ENCODE peak calls at places on chromosomes 7 and 10, in eight cellular contexts. One of them, this sample, is unnamed.

GRCh38 chr10:103458720-103459119 is at the start of gene CALHM1:
- DNase-seq in choroid plexus epithelial cell: no peak
- DNase-seq in BJ: no peak
- DNase-seq in prostate gland: no peak
- DNase-seq in psoas muscle: no peak
- DNase-seq in lower leg skin: no peak
- DNase-seq in hepatocyte: peak; percentile 36
- DNase-seq in colonic mucosa: no peak
- DNase-seq in this sample: no peak

GRCh38 chr10:122417667-122418066 is 36.8 kb upstream of the ARMS2 start:
- DNase-seq in psoas muscle: no peak
- DNase-seq in colonic mucosa: no peak
- DNase-seq in hepatocyte: no peak
- DNase-seq in prostate gland: no peak
- DNase-seq in BJ: no peak
- DNase-seq in choroid plexus epithelial cell: peak; percentile 10
- DNase-seq in lower leg skin: no peak
- DNase-seq in this sample: no peak

GRCh38 chr7:157480651-157481050 is 143.8 kb downstream of the DNAJB6 start:
- DNase-seq in hepatocyte: no peak
- DNase-seq in psoas muscle: no peak
- DNase-seq in choroid plexus epithelial cell: no peak
- DNase-seq in lower leg skin: no peak
- DNase-seq in BJ: no peak
- DNase-seq in colonic mucosa: no peak
- DNase-seq in prostate gland: no peak
- DNase-seq in this sample: no peak

GRCh38 chr7:98470131-98470985 is 69.5 kb upstream of the BAIAP2L1 start:
- DNase-seq in lower leg skin: no peak
- DNase-seq in prostate gland: no peak
- DNase-seq in choroid plexus epithelial cell: no peak
- DNase-seq in psoas muscle: peak; percentile 18
- DNase-seq in hepatocyte: peak; percentile 86
- DNase-seq in BJ: no peak
- DNase-seq in colonic mucosa: peak; percentile 78
- DNase-seq in this sample: peak; percentile 81

GRCh38 chr10:61987951-61988379 is 86.5 kb downstream of the ARID5B start:
- DNase-seq in lower leg skin: no peak
- DNase-seq in psoas muscle: no peak
- DNase-seq in hepatocyte: no peak
- DNase-seq in prostate gland: no peak
- DNase-seq in BJ: no peak
- DNase-seq in choroid plexus epithelial cell: no peak
- DNase-seq in colonic mucosa: no peak
- DNase-seq in this sample: no peak

GRCh38 chr10:102235598-102235920 is 5.8 kb downstream of the PITX3 start:
- DNase-seq in hepatocyte: no peak
- DNase-seq in BJ: no peak
- DNase-seq in colonic mucosa: no peak
- DNase-seq in prostate gland: no peak
- DNase-seq in choroid plexus epithelial cell: peak; percentile 27
- DNase-seq in lower leg skin: no peak
- DNase-seq in psoas muscle: no peak
- DNase-seq in this sample: no peak

GRCh38 chr10:22554481-22555182 is 159.7 kb downstream of the PIP4K2A start:
- DNase-seq in choroid plexus epithelial cell: peak; percentile 91
- DNase-seq in hepatocyte: peak; percentile 83
- DNase-seq in BJ: peak; percentile 17
- DNase-seq in colonic mucosa: peak; percentile 41
- DNase-seq in prostate gland: peak; percentile 54
- DNase-seq in psoas muscle: peak; percentile 59
- DNase-seq in lower leg skin: peak; percentile 23
- DNase-seq in this sample: peak; percentile 76

GRCh38 chr7:50088463-50089129 is 4.5 kb downstream of the ZPBP start:
- DNase-seq in hepatocyte: no peak
- DNase-seq in prostate gland: no peak
- DNase-seq in colonic mucosa: no peak
- DNase-seq in lower leg skin: no peak
- DNase-seq in psoas muscle: no peak
- DNase-seq in choroid plexus epithelial cell: no peak
- DNase-seq in BJ: no peak
- DNase-seq in this sample: no peak

GRCh38 chr7:76357379-76358052 is 1.3 kb downstream of the YWHAG start:
- DNase-seq in hepatocyte: no peak
- DNase-seq in choroid plexus epithelial cell: no peak
- DNase-seq in prostate gland: no peak
- DNase-seq in BJ: no peak
- DNase-seq in psoas muscle: no peak
- DNase-seq in lower leg skin: no peak
- DNase-seq in colonic mucosa: no peak
- DNase-seq in this sample: no peak

GRCh38 chr7:30921540-30921930 is 9.9 kb downstream of the AQP1 start:
- DNase-seq in colonic mucosa: no peak
- DNase-seq in BJ: no peak
- DNase-seq in psoas muscle: no peak
- DNase-seq in lower leg skin: no peak
- DNase-seq in prostate gland: no peak
- DNase-seq in hepatocyte: no peak
- DNase-seq in choroid plexus epithelial cell: no peak
- DNase-seq in this sample: no peak

GRCh38 chr10:104230490-104230889 is 1.7 kb downstream of the CFAP43 start:
- DNase-seq in lower leg skin: no peak
- DNase-seq in hepatocyte: no peak
- DNase-seq in colonic mucosa: no peak
- DNase-seq in psoas muscle: no peak
- DNase-seq in BJ: no peak
- DNase-seq in prostate gland: no peak
- DNase-seq in choroid plexus epithelial cell: peak; percentile 10
- DNase-seq in this sample: no peak

GRCh38 chr10:119542990-119543813 is 683 bp upstream of the RGS10 start:
- DNase-seq in BJ: no peak
- DNase-seq in colonic mucosa: peak; percentile 74
- DNase-seq in hepatocyte: peak; percentile 50
- DNase-seq in psoas muscle: peak; percentile 51
- DNase-seq in choroid plexus epithelial cell: peak; percentile 46
- DNase-seq in prostate gland: peak; percentile 43
- DNase-seq in lower leg skin: peak; percentile 37
- DNase-seq in this sample: peak; percentile 47

GRCh38 chr7:65230231-65230630 is 143.4 kb upstream of the ZNF92 start:
- DNase-seq in choroid plexus epithelial cell: no peak
- DNase-seq in hepatocyte: no peak
- DNase-seq in psoas muscle: no peak
- DNase-seq in BJ: no peak
- DNase-seq in lower leg skin: no peak
- DNase-seq in colonic mucosa: no peak
- DNase-seq in prostate gland: no peak
- DNase-seq in this sample: no peak

DNA sequence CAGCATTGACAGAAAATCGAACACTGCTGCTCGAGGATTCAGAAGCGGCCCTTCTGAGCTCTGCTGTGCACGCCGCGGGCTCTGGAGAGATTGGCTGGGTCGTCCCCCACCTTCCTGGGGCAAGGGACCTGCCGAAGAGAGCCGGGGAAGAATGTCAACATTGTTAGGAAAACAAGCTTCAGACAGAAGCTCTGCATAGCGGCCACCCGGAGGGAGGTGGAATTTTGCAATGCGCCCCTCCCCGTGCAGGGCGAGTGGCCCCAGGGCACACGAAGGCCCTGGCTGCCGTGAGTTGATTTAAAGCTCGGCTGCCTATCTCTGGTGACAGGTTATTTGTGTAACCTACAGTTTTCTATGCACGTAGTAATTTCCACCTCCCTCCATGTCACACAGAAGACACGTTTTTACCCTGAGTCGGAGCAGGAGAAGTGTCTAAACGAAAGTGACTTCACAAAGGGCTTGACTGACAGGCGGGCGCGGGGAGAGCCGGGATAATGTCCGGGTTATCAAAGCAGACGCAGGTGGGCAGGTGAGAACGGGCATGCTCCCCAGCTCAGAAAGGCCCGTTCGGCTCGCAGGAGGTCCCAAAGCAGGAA is 84.7 kb downstream of the PDGFA start:
- DNase-seq in BJ: no peak
- DNase-seq in prostate gland: peak; percentile 44
- DNase-seq in hepatocyte: peak; percentile 72
- DNase-seq in choroid plexus epithelial cell: peak; percentile 27
- DNase-seq in psoas muscle: no peak
- DNase-seq in colonic mucosa: peak; percentile 50
- DNase-seq in lower leg skin: no peak
- DNase-seq in this sample: no peak
- H3K4me3 ChIP-seq in BJ: no peak overlapping the region
- H3K4me3 ChIP-seq in prostate gland: no peak overlapping the region
- H3K4me3 ChIP-seq in hepatocyte: no peak overlapping the region
- H3K4me3 ChIP-seq in choroid plexus epithelial cell: peak overlapping the region; percentile 17
- H3K4me3 ChIP-seq in psoas muscle: no peak overlapping the region
- H3K4me3 ChIP-seq in colonic mucosa: no peak overlapping the region
- H3K4me3 ChIP-seq in lower leg skin: no peak overlapping the region
- H3K4me3 ChIP-seq in this sample: no peak overlapping the region

DNA sequence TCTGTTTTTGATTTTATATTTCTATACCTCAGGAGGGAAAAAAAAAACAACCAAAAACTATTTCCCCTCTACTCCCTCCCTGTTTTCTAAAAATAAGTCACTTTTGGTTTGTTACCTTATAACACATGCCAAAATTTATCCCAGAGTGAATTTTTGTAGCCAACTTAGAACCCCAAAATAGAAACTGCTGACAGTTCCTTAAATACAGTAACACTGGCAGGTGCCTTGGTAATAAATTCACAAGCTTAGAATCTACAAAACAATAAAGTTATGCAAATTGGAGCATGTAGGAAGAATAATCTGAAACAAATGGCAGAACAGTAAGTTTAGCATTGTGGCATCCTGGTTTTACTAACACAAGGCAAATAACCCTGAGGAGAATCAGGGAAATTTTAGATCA is 165.0 kb upstream of the HDAC9 start:
- DNase-seq in psoas muscle: no peak
- DNase-seq in hepatocyte: no peak
- DNase-seq in lower leg skin: no peak
- DNase-seq in colonic mucosa: no peak
- DNase-seq in choroid plexus epithelial cell: no peak
- DNase-seq in prostate gland: no peak
- DNase-seq in BJ: no peak
- DNase-seq in this sample: no peak
- H3K4me3 ChIP-seq in psoas muscle: no peak overlapping the region
- H3K4me3 ChIP-seq in hepatocyte: no peak overlapping the region
- H3K4me3 ChIP-seq in lower leg skin: no peak overlapping the region
- H3K4me3 ChIP-seq in colonic mucosa: no peak overlapping the region
- H3K4me3 ChIP-seq in choroid plexus epithelial cell: no peak overlapping the region
- H3K4me3 ChIP-seq in prostate gland: no peak overlapping the region
- H3K4me3 ChIP-seq in BJ: no peak overlapping the region
- H3K4me3 ChIP-seq in this sample: no peak overlapping the region

DNA sequence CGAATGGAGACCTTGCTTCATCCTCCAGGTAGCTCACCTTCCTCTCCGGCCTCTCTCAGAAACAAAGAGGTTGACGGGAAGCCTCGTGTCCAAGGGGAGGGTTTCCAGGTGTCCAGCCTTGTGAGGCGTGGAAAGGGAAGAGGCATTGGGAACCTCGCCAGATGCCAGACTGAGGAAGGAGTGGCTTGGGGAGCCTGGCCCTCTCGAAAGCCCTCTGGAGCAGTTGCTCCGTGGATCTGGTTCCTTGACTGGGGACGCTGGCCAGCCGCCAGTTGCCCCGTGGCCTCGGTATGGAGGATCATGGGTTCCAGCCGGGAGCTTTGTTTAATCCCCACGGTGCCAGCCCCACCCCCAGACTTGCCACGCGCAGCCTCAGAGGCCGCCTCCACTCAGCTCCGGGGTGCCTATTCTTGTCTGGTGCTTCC is 30.3 kb upstream of the SUN1 start:
- DNase-seq in choroid plexus epithelial cell: peak; percentile 22
- DNase-seq in psoas muscle: peak; percentile 58
- DNase-seq in colonic mucosa: peak; percentile 71
- DNase-seq in lower leg skin: no peak
- DNase-seq in BJ: no peak
- DNase-seq in prostate gland: no peak
- DNase-seq in hepatocyte: peak; percentile 49
- DNase-seq in this sample: peak; percentile 76
- H3K4me3 ChIP-seq in choroid plexus epithelial cell: peak overlapping the region; percentile 28
- H3K4me3 ChIP-seq in psoas muscle: peak overlapping the region; percentile 29
- H3K4me3 ChIP-seq in colonic mucosa: no peak overlapping the region
- H3K4me3 ChIP-seq in lower leg skin: no peak overlapping the region
- H3K4me3 ChIP-seq in BJ: no peak overlapping the region
- H3K4me3 ChIP-seq in prostate gland: no peak overlapping the region
- H3K4me3 ChIP-seq in hepatocyte: no peak overlapping the region
- H3K4me3 ChIP-seq in this sample: peak overlapping the region; percentile 22

GRCh38 chr7:80082214-80082613 is 52.4 kb upstream of the GNAI1 start:
- DNase-seq in psoas muscle: no peak
- DNase-seq in lower leg skin: no peak
- DNase-seq in hepatocyte: no peak
- DNase-seq in choroid plexus epithelial cell: no peak
- DNase-seq in BJ: no peak
- DNase-seq in colonic mucosa: no peak
- DNase-seq in prostate gland: no peak
- DNase-seq in this sample: no peak

GRCh38 chr7:80078159-80078731 is 56.4 kb upstream of the GNAI1 start:
- DNase-seq in psoas muscle: no peak
- DNase-seq in hepatocyte: no peak
- DNase-seq in BJ: no peak
- DNase-seq in choroid plexus epithelial cell: peak; percentile 66
- DNase-seq in colonic mucosa: no peak
- DNase-seq in prostate gland: no peak
- DNase-seq in lower leg skin: no peak
- DNase-seq in this sample: no peak

GRCh38 chr7:80078882-80079281 is 55.7 kb upstream of the GNAI1 start:
- DNase-seq in colonic mucosa: no peak
- DNase-seq in lower leg skin: no peak
- DNase-seq in choroid plexus epithelial cell: no peak
- DNase-seq in psoas muscle: no peak
- DNase-seq in hepatocyte: no peak
- DNase-seq in prostate gland: no peak
- DNase-seq in BJ: no peak
- DNase-seq in this sample: no peak
- H3K4me3 ChIP-seq in colonic mucosa: no peak overlapping the region
- H3K4me3 ChIP-seq in lower leg skin: no peak overlapping the region
- H3K4me3 ChIP-seq in choroid plexus epithelial cell: no peak overlapping the region
- H3K4me3 ChIP-seq in psoas muscle: no peak overlapping the region
- H3K4me3 ChIP-seq in hepatocyte: no peak overlapping the region
- H3K4me3 ChIP-seq in prostate gland: no peak overlapping the region
- H3K4me3 ChIP-seq in BJ: no peak overlapping the region
- H3K4me3 ChIP-seq in this sample: no peak overlapping the region

DNA sequence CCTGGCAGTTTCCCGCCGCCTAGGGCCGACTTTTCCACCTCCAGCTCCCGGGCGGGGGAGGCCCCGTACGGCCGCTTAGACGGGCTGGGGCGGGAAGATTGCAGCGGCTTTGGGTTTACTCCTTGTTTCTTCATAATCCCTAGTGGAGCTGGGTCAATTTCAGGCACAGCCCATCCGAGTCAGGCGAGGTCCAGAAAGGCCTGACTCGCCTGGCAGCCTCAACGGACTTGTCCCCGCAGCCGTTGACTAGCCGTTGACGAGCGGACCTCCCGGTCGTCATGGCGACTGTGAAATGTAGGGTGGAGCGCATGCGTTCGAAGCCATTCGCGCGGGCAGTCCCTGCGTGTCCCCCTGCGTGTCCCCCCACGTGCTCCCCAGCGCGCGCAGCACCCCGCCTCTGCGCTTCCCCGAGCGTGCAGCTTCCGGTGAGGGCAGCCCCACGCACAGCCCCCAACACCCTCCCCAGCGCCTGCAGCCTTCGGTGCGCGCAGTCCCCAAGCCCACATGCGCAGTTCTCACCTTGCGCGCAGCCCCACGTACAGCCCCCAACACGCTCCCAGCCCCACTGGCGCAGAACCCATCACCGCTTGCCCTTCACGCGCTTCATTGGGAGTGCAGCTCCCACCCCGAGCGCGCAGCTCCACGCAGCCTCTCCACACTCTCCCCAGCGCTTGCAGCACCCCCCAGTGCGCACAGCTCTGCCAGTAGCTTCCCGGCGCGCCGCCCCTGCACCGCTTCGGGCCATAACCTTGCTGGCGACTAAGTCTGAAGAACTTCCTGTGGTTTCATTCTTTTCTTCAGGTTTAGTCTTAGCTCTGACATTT is 67.8 kb downstream of the TBX20 start:
- DNase-seq in choroid plexus epithelial cell: peak; percentile 33
- DNase-seq in hepatocyte: peak; percentile 28
- DNase-seq in BJ: no peak
- DNase-seq in psoas muscle: peak; percentile 13
- DNase-seq in lower leg skin: no peak
- DNase-seq in colonic mucosa: no peak
- DNase-seq in prostate gland: no peak
- DNase-seq in this sample: no peak
- H3K4me3 ChIP-seq in choroid plexus epithelial cell: peak overlapping the region; percentile 49
- H3K4me3 ChIP-seq in hepatocyte: peak overlapping the region; percentile 52
- H3K4me3 ChIP-seq in BJ: peak overlapping the region; percentile 43
- H3K4me3 ChIP-seq in psoas muscle: peak overlapping the region; percentile 59
- H3K4me3 ChIP-seq in lower leg skin: no peak overlapping the region
- H3K4me3 ChIP-seq in colonic mucosa: peak overlapping the region; percentile 20
- H3K4me3 ChIP-seq in prostate gland: peak overlapping the region; percentile 13
- H3K4me3 ChIP-seq in this sample: peak overlapping the region; percentile 47